ENCODE peak calls at places on chromosomes 13 and 19, in eight cellular contexts. N, P, R, B, S, T, Q and J are unnamed samples.

GRCh38 chr13:38879278-38879677 is 111.4 kb downstream of the STOML3 start:
- DNase-seq in B (no peak), Q (no peak), N (no peak), P (no peak), S (no peak), R (no peak), T (peak), J (no peak)

GRCh38 chr13:43319617-43320444 is 296.4 kb downstream of the DNAJC15 start:
- DNase-seq in R (no peak), N (no peak), P (no peak), B (no peak), S (no peak), T (no peak), Q (no peak), J (no peak)

GRCh38 chr13:44052843-44053607 is 173.3 kb downstream of the LACC1 start:
- DNase-seq in B (no peak), Q (peak), S (no peak), P (no peak), R (no peak), N (no peak), T (peak), J (no peak)

GRCh38 chr13:60261432-60262351 is 98.0 kb upstream of the DIAPH3 start:
- DNase-seq in S (peak), B (no peak), T (no peak), Q (no peak), N (peak), R (no peak), P (no peak), J (peak)

GRCh38 chr19:1455002-1455335 is 5.0 kb downstream of the APC2 start:
- DNase-seq in Q (no peak), S (no peak), N (no peak), T (no peak), P (no peak), B (no peak), R (no peak), J (no peak)

GRCh38 chr13:23806874-23807522 is 82.2 kb downstream of the MIPEP start:
- DNase-seq in Q (no peak), S (no peak), N (no peak), P (no peak), B (no peak), T (peak), R (no peak), J (no peak)

GRCh38 chr13:27712421-27712820 is 79.9 kb upstream of the GSX1 start:
- DNase-seq in Q (no peak), P (no peak), N (peak), B (peak), T (no peak), R (no peak), S (no peak), J (no peak)

GRCh38 chr19:2630352-2631001 is 72.0 kb downstream of the GNG7 start:
- DNase-seq in B (no peak), Q (no peak), P (no peak), S (no peak), N (no peak), R (no peak), T (no peak), J (no peak)

GRCh38 chr19:17966497-17967257 is at the start of gene KCNN1:
- DNase-seq in P (no peak), T (no peak), R (no peak), N (no peak), S (no peak), Q (no peak), B (no peak), J (peak)

GRCh38 chr13:77026783-77027621 is at the start of gene FBXL3:
- DNase-seq in T (peak), P (peak), Q (no peak), R (peak), N (peak), B (peak), S (peak), J (peak)

GRCh38 chr19:38149597-38149996 is 74.4 kb downstream of the DPF1 start:
- DNase-seq in T (peak), Q (no peak), S (no peak), B (no peak), P (no peak), N (no peak), R (no peak), J (no peak)

GRCh38 chr19:5434970-5435641 is 20.1 kb upstream of the ZNRF4 start:
- DNase-seq in Q (no peak), B (no peak), P (no peak), T (peak), N (no peak), S (no peak), R (peak), J (no peak)

GRCh38 chr19:9061879-9062278 is 25.0 kb upstream of the OR1M1 start:
- DNase-seq in N (no peak), P (no peak), Q (no peak), R (no peak), T (no peak), S (no peak), B (no peak), J (no peak)

GRCh38 chr19:38228491-38229439 is 4.7 kb upstream of the DPF1 start:
- DNase-seq in P (no peak), S (peak), R (no peak), B (no peak), Q (no peak), N (peak), T (no peak), J (no peak)

GRCh38 chr19:14139944-14140343 is 3.6 kb upstream of the ASF1B start:
- DNase-seq in B (no peak), T (peak), N (no peak), Q (no peak), R (no peak), P (no peak), S (no peak), J (no peak)

GRCh38 chr13:111280666-111281577 is 39.5 kb upstream of the TEX29 start:
- DNase-seq in R (no peak), T (peak), S (no peak), P (no peak), B (no peak), Q (no peak), N (no peak), J (no peak)

GRCh38 chr13:113020323-113021080 is 51.5 kb downstream of the MCF2L start:
- DNase-seq in R (no peak), B (peak), N (no peak), T (no peak), Q (no peak), P (no peak), S (no peak), J (no peak)